ENCODE peak calls at places on chromosomes 4 and X, in nine cellular contexts. W is vagina; M is DND-41; Q is colonic mucosa; L is effector memory CD4-positive, alpha-beta T cell; Z is suprapubic skin; S is naive thymus-derived CD4-positive, alpha-beta T cell; D is heart right ventricle; J is Peyer's patch. K is an unnamed sample.
A peak's percentile ranks its signal among the peaks of the same experiment; 100 is the strongest.

GRCh38 chr4:152961752-152962117 is 25.6 kb downstream of the FHDC1 start:
- DNase-seq in W (no peak), M (no peak), Q (no peak), L (no peak), Z (no peak), S (no peak), D (no peak), J (no peak), K (no peak)

GRCh38 chrX:119406739-119407138 is 7.6 kb downstream of the SLC25A43 start:
- DNase-seq in W (no peak), M (no peak), Q (no peak), L (no peak), Z (no peak), S (no peak), D (no peak), J (no peak), K (no peak)

GRCh38 chrX:69031971-69032391 is 133.3 kb downstream of the PJA1 start:
- DNase-seq in W (peak; percentile 90), M (no peak), Q (no peak), L (no peak), Z (no peak), S (no peak), D (no peak), J (no peak), K (no peak)

GRCh38 chr4:742742-743311 is 37.2 kb downstream of the PCGF3 start:
- DNase-seq in W (no peak), M (peak; percentile 68), Q (peak; percentile 77), L (peak; percentile 65), Z (no peak), S (peak; percentile 70), D (peak; percentile 56), J (peak; percentile 83), K (peak; percentile 59)

GRCh38 chr4:133588306-133588705 is 439.2 kb downstream of the PCDH10 start:
- DNase-seq in W (no peak), M (no peak), Q (no peak), L (no peak), Z (no peak), S (no peak), D (no peak), J (no peak), K (no peak)

GRCh38 chr4:7217453-7218310 is 25.3 kb downstream of the SORCS2 start:
- DNase-seq in W (no peak), M (no peak), Q (no peak), L (no peak), Z (no peak), S (no peak), D (no peak), J (no peak), K (peak; percentile 85)

GRCh38 chr4:110602061-110602460 is 20.8 kb downstream of the PITX2 start:
- DNase-seq in W (no peak), M (no peak), Q (no peak), L (no peak), Z (no peak), S (no peak), D (no peak), J (no peak), K (no peak)

GRCh38 chr4:151407466-151408379 is 1.3 kb upstream of the FHIP1A start:
- DNase-seq in W (no peak), M (peak; percentile 48), Q (peak; percentile 63), L (peak; percentile 11), Z (peak; percentile 79), S (peak; percentile 16), D (no peak), J (peak; percentile 67), K (peak; percentile 47)

GRCh38 chr4:122710434-122711308 is 21.8 kb upstream of the BBS12 start:
- DNase-seq in W (no peak), M (no peak), Q (no peak), L (no peak), Z (no peak), S (no peak), D (no peak), J (no peak), K (no peak)

GRCh38 chr4:39637572-39638357 is 900 bp downstream of the SMIM14 start:
- DNase-seq in W (no peak), M (peak; percentile 20), Q (peak; percentile 74), L (no peak), Z (peak; percentile 83), S (peak; percentile 31), D (peak; percentile 53), J (peak; percentile 70), K (peak; percentile 65)

GRCh38 chr4:73901031-73901430 is 31.8 kb downstream of the CXCL1 start:
- DNase-seq in W (no peak), M (no peak), Q (no peak), L (no peak), Z (no peak), S (no peak), D (no peak), J (no peak), K (peak; percentile 37)

GRCh38 chrX:46959101-46959500 is 46.9 kb downstream of the JADE3 start:
- DNase-seq in W (no peak), M (no peak), Q (no peak), L (no peak), Z (no peak), S (no peak), D (no peak), J (no peak), K (no peak)

GRCh38 chr4:78165758-78166157 is 108.6 kb downstream of the FRAS1 start:
- DNase-seq in W (no peak), M (no peak), Q (no peak), L (no peak), Z (no peak), S (no peak), D (no peak), J (no peak), K (no peak)

GRCh38 chr4:19776929-19777328 is 474.8 kb upstream of the SLIT2 start:
- DNase-seq in W (no peak), M (no peak), Q (no peak), L (no peak), Z (no peak), S (no peak), D (no peak), J (no peak), K (no peak)

GRCh38 chr4:54099959-54100606 is at the start of gene GSX2:
- DNase-seq in W (no peak), M (no peak), Q (no peak), L (no peak), Z (no peak), S (no peak), D (no peak), J (no peak), K (no peak)

DNA sequence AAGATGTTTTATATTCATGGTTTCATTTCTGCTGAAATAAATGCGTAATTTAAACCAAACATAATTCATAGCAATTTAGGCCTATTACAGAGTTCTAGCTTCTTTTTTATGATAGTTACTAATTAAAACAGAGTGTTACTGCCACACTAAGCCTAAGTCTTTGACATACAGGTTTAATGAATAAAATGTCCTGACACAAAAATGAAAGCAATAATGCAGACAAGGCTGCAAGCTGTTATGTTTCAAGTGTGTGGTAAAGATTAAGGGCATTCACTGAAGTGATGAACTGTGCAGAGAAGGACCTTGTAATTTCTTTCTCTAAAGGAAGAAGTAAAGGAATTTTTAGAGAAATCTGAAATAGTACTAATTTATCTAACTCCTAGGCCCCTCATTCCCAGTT is 2.9 kb downstream of the NDNF start:
- DNase-seq in W (no peak), M (no peak), Q (no peak), L (no peak), Z (no peak), S (no peak), D (no peak), J (no peak), K (no peak)
- H3K4me3 ChIP-seq in W (no peak overlapping the region), M (no peak overlapping the region), Q (no peak overlapping the region), L (no peak overlapping the region), Z (peak overlapping the region; percentile 63), S (no peak overlapping the region), D (peak overlapping the region; percentile 72), J (no peak overlapping the region), K (peak overlapping the region; percentile 51)

DNA sequence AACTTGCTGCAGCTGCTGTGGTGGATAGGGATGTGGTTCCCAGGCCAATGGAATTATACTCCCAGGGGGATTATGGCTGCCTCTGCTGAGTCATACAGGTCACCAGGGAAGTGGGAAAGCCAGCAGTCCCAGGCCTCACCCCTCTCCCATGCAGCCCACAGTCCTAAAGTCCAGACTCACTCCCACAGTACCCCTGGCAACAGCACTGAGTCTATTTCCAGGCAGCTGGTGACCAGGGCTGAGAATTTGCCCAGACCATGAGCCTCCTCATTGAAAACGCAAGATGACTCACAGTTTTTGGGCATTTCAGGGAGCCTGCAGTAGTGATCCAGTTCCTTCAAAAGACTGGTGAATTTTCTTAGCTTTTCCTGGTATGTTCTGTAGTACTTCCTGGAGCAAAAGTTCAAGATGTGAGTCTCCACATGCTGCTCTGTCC is 137.6 kb downstream of the NPNT start:
- DNase-seq in W (no peak), M (no peak), Q (no peak), L (no peak), Z (no peak), S (no peak), D (no peak), J (no peak), K (no peak)
- H3K4me1 ChIP-seq in W (no peaks in the 10 kb centered on the region), M (no peaks in the 10 kb centered on the region), Q (no peaks in the 10 kb centered on the region), L (no peaks in the 10 kb centered on the region), Z (no peaks in the 10 kb centered on the region), S (no peaks in the 10 kb centered on the region), D (no peaks in the 10 kb centered on the region), J (no peaks in the 10 kb centered on the region), K (no peaks in the 10 kb centered on the region)

GRCh38 chrX:49934729-49935128 is 12.3 kb downstream of the CLCN5 start:
- DNase-seq in W (no peak), M (no peak), Q (no peak), L (no peak), Z (no peak), S (no peak), D (no peak), J (no peak), K (no peak)
- H3K4me3 ChIP-seq in W (no peak overlapping the region), M (no peak overlapping the region), Q (no peak overlapping the region), L (no peak overlapping the region), Z (no peak overlapping the region), S (no peak overlapping the region), D (no peak overlapping the region), J (no peak overlapping the region), K (no peak overlapping the region)

GRCh38 chr4:26737385-26737784 is 123.3 kb upstream of the STIM2 start:
- DNase-seq in W (no peak), M (no peak), Q (no peak), L (no peak), Z (no peak), S (no peak), D (no peak), J (no peak), K (no peak)

GRCh38 chr4:26746742-26747351 is 113.8 kb upstream of the STIM2 start:
- DNase-seq in W (no peak), M (no peak), Q (no peak), L (no peak), Z (no peak), S (no peak), D (no peak), J (no peak), K (no peak)

GRCh38 chr4:26736621-26737020 is 124.0 kb upstream of the STIM2 start:
- DNase-seq in W (no peak), M (no peak), Q (no peak), L (no peak), Z (no peak), S (no peak), D (no peak), J (no peak), K (no peak)

DNA sequence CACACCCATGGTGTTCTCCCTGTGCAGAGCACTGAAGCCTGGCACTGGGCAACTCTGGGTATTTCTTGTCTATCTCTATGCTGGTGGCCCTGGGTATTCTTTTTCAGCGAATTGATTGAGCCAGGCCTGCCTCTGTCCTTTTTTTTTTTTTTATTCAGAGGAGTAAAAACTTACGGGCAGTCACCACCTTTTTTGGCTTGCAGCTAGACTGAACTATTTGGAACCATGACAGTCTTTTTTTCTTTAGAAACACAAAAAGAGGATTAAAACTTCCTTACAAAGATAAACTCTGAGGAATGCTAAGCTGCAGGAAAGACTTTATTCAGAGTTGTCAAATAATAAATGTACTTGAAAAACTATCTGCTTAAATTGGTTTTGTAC is 119.2 kb upstream of the STIM2 start:
- DNase-seq in W (no peak), M (no peak), Q (no peak), L (no peak), Z (no peak), S (no peak), D (no peak), J (no peak), K (no peak)
- H3K4me1 ChIP-seq in W (peaks cover 7% of the 10 kb centered on the region), M (no peaks in the 10 kb centered on the region), Q (no peaks in the 10 kb centered on the region), L (no peaks in the 10 kb centered on the region), Z (peaks cover 3% of the 10 kb centered on the region), S (no peaks in the 10 kb centered on the region), D (no peaks in the 10 kb centered on the region), J (no peaks in the 10 kb centered on the region), K (no peaks in the 10 kb centered on the region)

K was measured in left lung.